ENCODE peak calls at places on chromosomes 16 and 17, in six cellular contexts. U, Y, D, M, A and J are unnamed samples.

GRCh38 chr17:48586355-48586924 is 3.6 kb downstream of the HOXB3 start:
- DNase-seq in U (no peak), Y (no peak), D (no peak), M (no peak), A (no peak), J (no peak)

GRCh38 chr17:219696-220095 is 38.2 kb upstream of the DOC2B start:
- DNase-seq in U (no peak), Y (peak), D (no peak), M (no peak), A (no peak), J (no peak)

GRCh38 chr16:86517652-86518258 is 7.4 kb downstream of the FOXF1 start:
- DNase-seq in U (peak), Y (peak), D (peak), M (no peak), A (no peak), J (peak)

GRCh38 chr17:74222399-74222798 is 9.0 kb downstream of the TTYH2 start:
- DNase-seq in U (no peak), Y (no peak), D (no peak), M (no peak), A (no peak), J (no peak)

GRCh38 chr16:87416826-87417471 is 24.8 kb downstream of the MAP1LC3B start:
- DNase-seq in U (peak), Y (no peak), D (peak), M (no peak), A (no peak), J (no peak)

GRCh38 chr16:53509906-53510703 is 7.1 kb upstream of the AKTIP start:
- DNase-seq in U (peak), Y (peak), D (peak), M (no peak), A (no peak), J (peak)

GRCh38 chr17:78717431-78717980 is 64.6 kb downstream of the CYTH1 start:
- DNase-seq in U (no peak), Y (no peak), D (peak), M (no peak), A (no peak), J (peak)

GRCh38 chr16:50587543-50587942 is 39.3 kb downstream of the NKD1 start:
- DNase-seq in U (no peak), Y (no peak), D (no peak), M (no peak), A (no peak), J (no peak)

GRCh38 chr16:53789159-53789558 is 85.2 kb downstream of the FTO start:
- DNase-seq in U (no peak), Y (no peak), D (no peak), M (no peak), A (no peak), J (no peak)

GRCh38 chr17:2410951-2411350 is 10.1 kb upstream of the MNT start:
- DNase-seq in U (no peak), Y (no peak), D (no peak), M (no peak), A (no peak), J (no peak)

GRCh38 chr16:10752843-10753523 is 9.3 kb downstream of the NUBP1 start:
- DNase-seq in U (no peak), Y (peak), D (no peak), M (no peak), A (peak), J (no peak)

GRCh38 chr17:44384823-44385286 is 4.6 kb downstream of the ITGA2B start:
- DNase-seq in U (no peak), Y (no peak), D (no peak), M (no peak), A (no peak), J (no peak)

GRCh38 chr16:17590711-17591654 is 120.2 kb upstream of the XYLT1 start:
- DNase-seq in U (no peak), Y (no peak), D (no peak), M (no peak), A (no peak), J (no peak)

GRCh38 chr17:77898521-77899434 is 59.7 kb upstream of the TNRC6C start:
- DNase-seq in U (peak), Y (no peak), D (no peak), M (no peak), A (no peak), J (no peak)

GRCh38 chr16:10940501-10941079 is 1.7 kb downstream of the DEXI start:
- DNase-seq in U (no peak), Y (no peak), D (no peak), M (no peak), A (no peak), J (no peak)

GRCh38 chr17:34398990-34399389 is 36.0 kb upstream of the CCL1 start:
- DNase-seq in U (no peak), Y (no peak), D (no peak), M (no peak), A (no peak), J (no peak)

GRCh38 chr17:79838541-79839274 is 532 bp downstream of the CBX4 start:
- DNase-seq in U (no peak), Y (peak), D (peak), M (no peak), A (no peak), J (peak)

GRCh38 chr16:79838860-79839259 is 238.3 kb upstream of the MAF start:
- DNase-seq in U (no peak), Y (no peak), D (peak), M (no peak), A (no peak), J (no peak)

DNA sequence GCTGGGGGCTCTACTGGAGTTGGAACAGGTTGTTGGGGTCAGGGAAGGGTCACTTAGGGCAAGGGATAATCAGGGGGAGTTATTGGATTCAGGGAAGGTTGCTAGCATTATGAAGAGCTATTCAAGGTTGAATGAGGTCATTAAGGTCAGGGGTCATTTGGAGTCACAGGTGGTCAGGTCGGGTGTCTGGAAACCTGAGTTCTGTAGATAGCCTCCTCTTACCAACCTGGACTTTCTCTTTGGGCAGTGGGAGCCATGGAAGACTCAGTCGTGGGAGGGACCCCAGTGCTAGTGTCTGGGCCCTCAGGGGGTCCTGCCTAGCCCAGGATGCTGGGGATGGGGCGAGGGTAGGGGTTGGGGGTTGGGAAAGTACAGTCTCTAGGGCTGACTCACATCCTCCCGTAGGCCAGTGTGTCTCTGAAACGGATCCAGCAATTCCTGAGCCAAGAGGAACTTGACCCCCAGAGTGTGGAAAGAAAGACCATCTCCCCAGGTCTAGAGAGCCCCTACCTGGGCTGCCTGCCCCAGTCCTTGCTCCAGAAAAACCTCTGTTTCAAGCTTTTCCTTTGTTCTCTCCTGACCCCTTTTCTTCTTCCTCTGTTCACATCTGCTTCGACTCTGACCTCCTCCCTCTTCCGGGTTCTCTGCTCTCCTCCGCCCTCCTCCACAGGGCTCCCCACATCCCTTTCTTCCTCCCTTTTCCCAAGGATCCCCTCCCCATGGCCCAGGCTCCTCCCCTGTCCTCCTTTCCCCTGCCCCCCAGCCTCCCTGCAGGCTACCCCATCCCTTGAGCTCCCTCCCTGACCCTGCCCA is 33.5 kb downstream of the ABCC3 start:
- DNase-seq in U (no peak), Y (no peak), D (no peak), M (no peak), A (no peak), J (no peak)
- TF ChIP-seq POLR2A in U (no peak), Y (no peak), D (no peak), M (no peak), A (no peak), J (no peak)

GRCh38 chr16:48526058-48526957 is 83.7 kb downstream of the N4BP1 start:
- DNase-seq in U (peak), Y (no peak), D (no peak), M (peak), A (peak), J (no peak)

GRCh38 chr16:48526958-48527331 is 83.0 kb downstream of the N4BP1 start:
- DNase-seq in U (peak), Y (no peak), D (no peak), M (no peak), A (no peak), J (no peak)

GRCh38 chr16:48523415-48524204 is 86.4 kb downstream of the N4BP1 start:
- DNase-seq in U (peak), Y (no peak), D (no peak), M (no peak), A (no peak), J (no peak)

GRCh38 chr16:48524348-48525200 is 85.4 kb downstream of the N4BP1 start:
- DNase-seq in U (peak), Y (no peak), D (no peak), M (no peak), A (no peak), J (no peak)

GRCh38 chr16:48525201-48526057 is 84.6 kb downstream of the N4BP1 start:
- DNase-seq in U (peak), Y (no peak), D (no peak), M (no peak), A (no peak), J (no peak)
- TF ChIP-seq POLR2A in U (no peak), Y (no peak), D (no peak), M (no peak), A (no peak), J (no peak)

GRCh38 chr17:81367171-81367570 is 28.1 kb upstream of the BAHCC1 start:
- DNase-seq in U (peak), Y (no peak), D (no peak), M (no peak), A (no peak), J (no peak)

GRCh38 chr17:81365601-81366585 is 29.4 kb upstream of the BAHCC1 start:
- DNase-seq in U (no peak), Y (no peak), D (peak), M (no peak), A (peak), J (peak)

GRCh38 chr17:81364278-81365147 is 30.7 kb upstream of the BAHCC1 start:
- DNase-seq in U (no peak), Y (no peak), D (no peak), M (no peak), A (no peak), J (no peak)

GRCh38 chr17:81366648-81367047 is 28.6 kb upstream of the BAHCC1 start:
- DNase-seq in U (no peak), Y (no peak), D (no peak), M (no peak), A (no peak), J (no peak)

GRCh38 chr17:81365148-81365600 is 30.1 kb upstream of the BAHCC1 start:
- DNase-seq in U (peak), Y (peak), D (peak), M (no peak), A (no peak), J (peak)
- TF ChIP-seq POLR2A in U (no peak), Y (no peak), D (peak), M (no peak), A (no peak), J (peak)

DNA sequence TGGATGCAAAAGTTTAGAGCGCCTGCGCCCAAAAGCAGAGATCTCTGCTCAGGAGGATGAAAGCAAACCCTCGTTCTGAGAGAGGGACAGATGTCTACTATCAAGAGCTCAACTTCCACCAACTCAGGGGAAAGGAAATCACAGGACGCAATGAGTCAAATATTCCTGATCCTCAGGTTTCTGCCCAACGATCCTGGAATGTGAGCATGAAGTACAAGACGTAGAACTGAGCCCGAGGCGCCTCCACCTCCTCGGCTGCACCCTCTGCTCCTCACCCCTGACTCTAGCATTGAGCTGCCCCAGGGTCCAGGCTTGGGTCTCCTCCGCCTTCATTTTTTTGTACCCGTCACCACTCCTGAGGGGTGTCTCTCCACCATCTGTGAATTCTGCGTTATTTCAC is 15.4 kb downstream of the IFT140 start:
- DNase-seq in U (no peak), Y (no peak), D (no peak), M (no peak), A (no peak), J (no peak)
- TF ChIP-seq POLR2A in U (no peak), Y (no peak), D (no peak), M (no peak), A (no peak), J (no peak)

GRCh38 chr16:72848045-72848410 is 199.9 kb downstream of the ZFHX3 start:
- DNase-seq in U (peak), Y (no peak), D (no peak), M (no peak), A (no peak), J (no peak)

GRCh38 chr16:72847187-72848044 is 200.5 kb downstream of the ZFHX3 start:
- DNase-seq in U (peak), Y (no peak), D (no peak), M (peak), A (no peak), J (no peak)

GRCh38 chr16:72850863-72851262 is 197.1 kb downstream of the ZFHX3 start:
- DNase-seq in U (no peak), Y (no peak), D (peak), M (no peak), A (no peak), J (no peak)

GRCh38 chr16:72850021-72850420 is 197.9 kb downstream of the ZFHX3 start:
- DNase-seq in U (no peak), Y (no peak), D (no peak), M (no peak), A (no peak), J (no peak)

DNA sequence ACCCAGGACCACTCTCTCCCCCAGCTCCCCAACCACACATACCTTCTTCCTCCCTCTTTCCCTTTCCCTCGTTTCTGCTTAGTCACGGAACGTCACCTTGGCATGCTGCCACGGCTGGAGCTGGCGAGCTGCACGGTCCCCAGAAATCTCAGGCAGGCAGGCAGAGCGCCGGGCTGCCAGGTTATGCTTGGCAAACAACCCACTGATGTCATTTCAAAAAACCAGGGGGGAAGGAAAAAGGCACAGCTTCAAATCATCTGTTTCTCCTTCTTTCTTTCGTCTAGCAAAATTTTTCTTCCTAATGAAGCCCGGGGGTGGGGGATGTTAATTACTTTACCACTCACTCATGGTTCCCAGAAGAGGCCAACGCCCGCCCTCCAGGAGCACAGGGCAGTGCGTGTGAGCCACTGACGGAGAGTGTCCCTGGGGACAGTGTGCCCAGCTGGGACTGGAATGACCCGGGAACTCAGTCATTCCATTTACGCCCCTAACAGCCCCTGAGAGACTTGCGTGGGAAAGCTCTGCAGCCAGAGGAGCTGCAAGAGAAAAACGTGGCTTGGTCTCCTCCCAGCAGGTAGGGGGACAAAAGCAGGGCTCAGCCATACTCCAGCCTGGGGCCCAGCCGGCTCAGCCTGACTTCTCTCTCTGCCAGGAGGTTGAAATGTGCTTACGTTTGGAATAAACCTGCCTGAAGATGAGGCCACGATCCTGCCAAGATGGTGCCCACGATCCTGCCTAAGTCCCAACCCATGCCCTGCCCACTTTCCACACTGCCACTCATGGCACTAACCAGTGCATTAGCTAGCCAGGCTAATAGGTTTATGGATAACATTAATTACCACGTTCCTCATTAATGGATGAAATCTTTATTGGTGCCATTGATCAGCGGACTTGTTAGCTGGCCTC is 198.9 kb downstream of the ZFHX3 start:
- DNase-seq in U (peak), Y (peak), D (peak), M (no peak), A (no peak), J (peak)
- TF ChIP-seq POLR2A in U (no peak), Y (no peak), D (no peak), M (no peak), A (no peak), J (no peak)